ENCODE peak calls at places on chromosomes 3 and 15, in eight cellular contexts. U is cardiac muscle cell, S is foreskin keratinocyte, I is upper lobe of right lung, F is HepG2, H is PC-3, C is lower lobe of right lung, N is tibial artery. Q is an unnamed sample.

GRCh38 chr3:189099505-189100290 is 72.1 kb upstream of the TPRG1 start:
- DNase-seq in F (no peak), S (no peak), I (no peak), C (no peak), H (no peak), N (peak; percentile 60), U (no peak), Q (no peak)

GRCh38 chr3:33128706-33129105 is 14.9 kb downstream of the CRTAP start:
- DNase-seq in C (no peak), H (no peak), S (no peak), N (no peak), U (no peak), F (no peak), I (no peak), Q (no peak)

GRCh38 chr3:98784666-98785600 is 21.8 kb downstream of the ST3GAL6 start:
- DNase-seq in H (peak; percentile 73), I (no peak), N (no peak), C (no peak), U (no peak), F (peak; percentile 44), S (peak; percentile 66), Q (no peak)

GRCh38 chr3:9280477-9281219 is 31.2 kb upstream of the SRGAP3 start:
- DNase-seq in I (no peak), C (no peak), U (no peak), H (no peak), N (no peak), S (no peak), F (no peak), Q (no peak)

GRCh38 chr15:62847900-62848489 is 194.6 kb upstream of the TPM1 start:
- DNase-seq in N (peak; percentile 74), U (peak; percentile 78), C (peak; percentile 57), F (peak; percentile 44), S (no peak), I (no peak), H (peak; percentile 74), Q (peak; percentile 52)

GRCh38 chr15:90571063-90571541 is 41.4 kb downstream of the CRTC3 start:
- DNase-seq in I (no peak), N (peak; percentile 72), H (peak; percentile 91), U (no peak), F (no peak), C (peak; percentile 60), S (no peak), Q (no peak)

GRCh38 chr3:171328419-171329082 is 131.7 kb downstream of the TNIK start:
- DNase-seq in F (peak; percentile 4), N (peak; percentile 44), I (peak; percentile 65), S (no peak), C (peak; percentile 73), H (peak; percentile 48), U (no peak), Q (no peak)

GRCh38 chr15:77531191-77532000 is 101.3 kb downstream of the LINGO1 start:
- DNase-seq in I (peak; percentile 46), F (no peak), C (peak; percentile 32), N (no peak), U (no peak), S (no peak), H (no peak), Q (no peak)

GRCh38 chr15:83671603-83672002 is 17.7 kb downstream of the ADAMTSL3 start:
- DNase-seq in U (no peak), F (no peak), H (no peak), C (no peak), S (no peak), I (no peak), N (no peak), Q (no peak)

GRCh38 chr3:65953881-65954733 is 84.6 kb downstream of the MAGI1 start:
- DNase-seq in F (peak; percentile 89), C (peak; percentile 55), I (peak; percentile 70), S (no peak), H (peak; percentile 8), N (no peak), U (no peak), Q (no peak)

GRCh38 chr15:83999396-84000120 is 236.0 kb upstream of the GOLGA6L4 start:
- DNase-seq in I (no peak), S (peak; percentile 70), H (peak; percentile 72), F (no peak), N (no peak), U (no peak), C (no peak), Q (no peak)

GRCh38 chr3:165339753-165340152 is 143.6 kb upstream of the SLITRK3 start:
- DNase-seq in H (peak; percentile 43), U (peak; percentile 27), S (peak; percentile 9), C (no peak), N (no peak), F (no peak), I (no peak), Q (no peak)

GRCh38 chr15:97084650-97085049 is 754.1 kb downstream of the NR2F2 start:
- DNase-seq in S (no peak), I (no peak), N (no peak), F (no peak), U (no peak), C (no peak), H (no peak), Q (no peak)

GRCh38 chr3:14228611-14229470 is 50.2 kb downstream of the LSM3 start:
- DNase-seq in I (no peak), U (no peak), F (no peak), H (peak; percentile 88), S (no peak), N (no peak), C (no peak), Q (no peak)

GRCh38 chr15:69414702-69415161 is 583 bp downstream of the KIF23 start:
- DNase-seq in S (peak; percentile 71), F (peak; percentile 74), I (no peak), C (peak; percentile 61), N (peak; percentile 40), U (peak; percentile 79), H (peak; percentile 86), Q (peak; percentile 67)

GRCh38 chr3:35773398-35773797 is 134.1 kb downstream of the ARPP21 start:
- DNase-seq in U (no peak), N (no peak), H (no peak), I (no peak), C (no peak), S (no peak), F (no peak), Q (no peak)

GRCh38 chr3:40546811-40547210 is 22.1 kb downstream of the ZNF621 start:
- DNase-seq in H (peak; percentile 31), I (no peak), U (no peak), C (no peak), N (no peak), S (no peak), F (no peak), Q (no peak)

GRCh38 chr3:172213168-172213567 is 173.8 kb downstream of the FNDC3B start:
- DNase-seq in I (no peak), F (no peak), N (no peak), U (no peak), S (peak; percentile 60), C (no peak), H (peak; percentile 34), Q (no peak)

GRCh38 chr3:168653255-168653654 is 557.5 kb upstream of the GOLIM4 start:
- DNase-seq in S (no peak), I (no peak), C (no peak), F (no peak), H (no peak), N (no peak), U (no peak), Q (no peak)

GRCh38 chr3:124113475-124113874 is 121.6 kb upstream of the ROPN1 start:
- DNase-seq in H (no peak), U (no peak), N (no peak), S (no peak), C (no peak), I (no peak), F (no peak), Q (no peak)

DNA sequence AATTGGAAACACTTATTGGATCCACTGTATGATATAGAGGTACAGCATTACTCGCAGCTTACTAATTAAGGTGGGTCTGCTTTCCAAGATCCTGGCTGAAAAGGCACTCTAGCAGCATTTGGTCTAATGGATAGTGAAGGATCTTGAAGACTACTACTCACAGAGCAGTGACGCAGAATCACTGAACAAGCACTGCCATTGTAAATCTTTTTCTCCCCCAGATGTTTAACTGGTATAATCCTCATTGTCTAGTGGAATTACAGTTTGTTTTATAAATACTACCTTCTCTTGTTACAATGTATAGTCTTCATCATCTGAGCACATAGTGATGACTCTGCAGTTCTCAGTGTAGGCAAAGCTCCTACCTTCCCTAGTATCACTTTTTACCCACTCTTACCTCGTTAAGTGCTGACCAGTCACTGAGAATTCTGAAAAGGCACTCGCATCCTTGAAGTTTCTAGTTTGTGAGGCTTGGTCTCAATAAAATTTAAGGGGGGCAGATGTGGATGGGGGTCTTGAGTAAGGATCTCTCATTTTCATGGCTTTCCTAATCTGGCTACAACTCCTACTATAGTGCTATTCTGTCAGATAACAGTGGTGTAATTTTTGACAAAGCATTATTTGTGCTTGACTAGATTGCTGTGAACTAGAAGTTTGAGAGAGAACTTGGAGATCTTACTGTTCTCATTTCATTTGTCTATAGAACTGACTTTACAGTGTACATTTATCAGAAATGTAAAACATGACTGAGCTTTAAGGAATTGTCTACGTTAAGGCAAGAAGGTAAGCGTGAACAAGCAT is 23.2 kb downstream of the MAPK6 start:
- DNase-seq in N (no peak), C (no peak), S (peak; percentile 42), H (peak; percentile 33), I (no peak), F (no peak), U (no peak), Q (no peak)
- H3K27ac ChIP-seq in N (no peak overlapping the region), C (no peak overlapping the region), S (peak overlapping the region; percentile 29), H (no peak overlapping the region), I (no peak overlapping the region), F (peak overlapping the region; percentile 25), U (no peak overlapping the region), Q (no peak overlapping the region)

GRCh38 chr3:186951640-186952552 is 21.6 kb downstream of the ST6GAL1 start:
- DNase-seq in F (no peak), U (no peak), I (no peak), H (no peak), S (no peak), N (no peak), C (no peak), Q (no peak)
- H3K27ac ChIP-seq in F (no peak overlapping the region), U (no peak overlapping the region), I (peak overlapping the region; percentile 49), H (no peak overlapping the region), S (no peak overlapping the region), N (peak overlapping the region; percentile 58), C (no peak overlapping the region), Q (no peak overlapping the region)

DNA sequence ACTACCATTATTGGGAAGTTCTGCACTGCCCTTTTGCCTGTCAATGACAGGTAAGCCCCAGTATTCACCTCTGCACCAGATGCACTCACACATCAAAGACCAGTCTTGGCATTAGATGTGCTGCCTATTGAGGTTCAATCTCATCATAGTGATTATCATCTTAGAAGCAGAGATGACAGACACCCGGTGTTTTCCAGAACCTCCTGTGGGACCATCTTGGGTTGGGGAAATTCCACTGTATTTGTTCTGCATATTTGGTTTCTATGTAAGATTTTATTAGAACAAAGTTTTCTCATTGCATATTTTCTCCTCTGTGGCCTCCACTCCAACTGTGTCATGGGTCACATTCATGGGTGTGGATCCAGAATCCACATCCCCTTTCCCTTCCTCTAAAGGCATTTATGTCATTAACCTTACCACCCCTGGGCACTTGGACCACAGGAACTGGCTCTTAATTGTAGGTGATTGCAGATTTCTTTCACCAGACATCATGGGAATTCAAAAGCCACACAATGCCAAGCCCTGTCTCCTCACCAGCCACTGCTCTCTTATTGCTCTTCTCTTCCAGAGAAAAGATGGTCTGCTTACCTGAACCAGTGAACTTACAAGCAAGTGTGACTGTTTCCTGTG is 31.2 kb downstream of the PLA1A start:
- DNase-seq in U (no peak), F (no peak), H (peak; percentile 57), I (no peak), S (no peak), N (no peak), C (no peak), Q (no peak)
- H3K27ac ChIP-seq in U (no peak overlapping the region), F (no peak overlapping the region), H (peak overlapping the region; percentile 43), I (peak overlapping the region; percentile 67), S (no peak overlapping the region), N (peak overlapping the region; percentile 36), C (peak overlapping the region; percentile 67), Q (no peak overlapping the region)

GRCh38 chr3:183554377-183554776 is 1.1 kb downstream of the KLHL6 start:
- DNase-seq in U (no peak), C (no peak), N (no peak), H (no peak), I (no peak), F (no peak), S (no peak), Q (no peak)
- H3K27ac ChIP-seq in U (no peak overlapping the region), C (peak overlapping the region; percentile 72), N (no peak overlapping the region), H (no peak overlapping the region), I (peak overlapping the region; percentile 74), F (no peak overlapping the region), S (no peak overlapping the region), Q (no peak overlapping the region)